ENCODE peak calls at places on chromosomes 2 and 18, in four cellular contexts. One of them, this sample, is unnamed.
A peak's percentile ranks its signal among the peaks of the same experiment; 100 is the strongest.

GRCh38 chr2:186848873-186849578 is at the start of gene ZSWIM2:
- DNase-seq in neural progenitor cell: peak; percentile 97
- DNase-seq in PC-3: no peak
- DNase-seq in HCT116: no peak
- DNase-seq in this sample: peak; percentile 80

GRCh38 chr2:65416945-65417344 is 15.5 kb downstream of the SPRED2 start:
- DNase-seq in neural progenitor cell: no peak
- DNase-seq in PC-3: peak; percentile 72
- DNase-seq in HCT116: no peak
- DNase-seq in this sample: no peak

GRCh38 chr18:72207280-72207679 is 336.9 kb downstream of the CBLN2 start:
- DNase-seq in neural progenitor cell: no peak
- DNase-seq in PC-3: no peak
- DNase-seq in HCT116: no peak
- DNase-seq in this sample: no peak

GRCh38 chr2:235106874-235107639 is 155.2 kb downstream of the SH3BP4 start:
- DNase-seq in neural progenitor cell: peak; percentile 84
- DNase-seq in PC-3: peak; percentile 81
- DNase-seq in HCT116: peak; percentile 56
- DNase-seq in this sample: peak; percentile 85

GRCh38 chr2:171042253-171042969 is 113.4 kb downstream of the GORASP2 start:
- DNase-seq in neural progenitor cell: no peak
- DNase-seq in PC-3: no peak
- DNase-seq in HCT116: no peak
- DNase-seq in this sample: no peak

GRCh38 chr2:10190255-10190654 is 67.7 kb downstream of the RRM2 start:
- DNase-seq in neural progenitor cell: no peak
- DNase-seq in PC-3: no peak
- DNase-seq in HCT116: no peak
- DNase-seq in this sample: no peak

GRCh38 chr2:126874961-126875360 is 23.7 kb upstream of the TEX51 start:
- DNase-seq in neural progenitor cell: no peak
- DNase-seq in PC-3: no peak
- DNase-seq in HCT116: no peak
- DNase-seq in this sample: peak; percentile 69

GRCh38 chr2:237557633-237558015 is 8.8 kb upstream of the PRLH start:
- DNase-seq in neural progenitor cell: no peak
- DNase-seq in PC-3: no peak
- DNase-seq in HCT116: no peak
- DNase-seq in this sample: no peak

GRCh38 chr2:215635788-215636139 is 199.9 kb upstream of the FN1 start:
- DNase-seq in neural progenitor cell: no peak
- DNase-seq in PC-3: peak; percentile 84
- DNase-seq in HCT116: no peak
- DNase-seq in this sample: no peak

GRCh38 chr2:160305081-160305750 is 105.1 kb upstream of the ITGB6 start:
- DNase-seq in neural progenitor cell: no peak
- DNase-seq in PC-3: no peak
- DNase-seq in HCT116: no peak
- DNase-seq in this sample: no peak

GRCh38 chr2:21279525-21279924 is 155.8 kb downstream of the TDRD15 start:
- DNase-seq in neural progenitor cell: no peak
- DNase-seq in PC-3: no peak
- DNase-seq in HCT116: no peak
- DNase-seq in this sample: no peak

GRCh38 chr18:26159353-26159752 is 25.7 kb downstream of the PSMA8 start:
- DNase-seq in neural progenitor cell: no peak
- DNase-seq in PC-3: peak; percentile 19
- DNase-seq in HCT116: peak; percentile 1
- DNase-seq in this sample: no peak

GRCh38 chr2:18623782-18624181 is 34.4 kb upstream of the NT5C1B start:
- DNase-seq in neural progenitor cell: no peak
- DNase-seq in PC-3: peak; percentile 79
- DNase-seq in HCT116: no peak
- DNase-seq in this sample: no peak

GRCh38 chr18:51425475-51425874 is 228.0 kb upstream of the MEX3C start:
- DNase-seq in neural progenitor cell: no peak
- DNase-seq in PC-3: no peak
- DNase-seq in HCT116: no peak
- DNase-seq in this sample: no peak

GRCh38 chr2:98084869-98085238 is 2.1 kb upstream of the VWA3B start:
- DNase-seq in neural progenitor cell: no peak
- DNase-seq in PC-3: no peak
- DNase-seq in HCT116: no peak
- DNase-seq in this sample: no peak

GRCh38 chr2:147541314-147541713 is 303.5 kb upstream of the ACVR2A start:
- DNase-seq in neural progenitor cell: no peak
- DNase-seq in PC-3: no peak
- DNase-seq in HCT116: no peak
- DNase-seq in this sample: no peak

GRCh38 chr18:62877448-62878221 is 162.3 kb downstream of the PHLPP1 start:
- DNase-seq in neural progenitor cell: peak; percentile 81
- DNase-seq in PC-3: peak; percentile 23
- DNase-seq in HCT116: no peak
- DNase-seq in this sample: peak; percentile 6

GRCh38 chr18:38796762-38797161 is 1231.2 kb upstream of the CELF4 start:
- DNase-seq in neural progenitor cell: no peak
- DNase-seq in PC-3: no peak
- DNase-seq in HCT116: no peak
- DNase-seq in this sample: no peak

GRCh38 chr2:30267576-30267975 is 36.2 kb downstream of the LBH start:
- DNase-seq in neural progenitor cell: no peak
- DNase-seq in PC-3: no peak
- DNase-seq in HCT116: no peak
- DNase-seq in this sample: no peak

GRCh38 chr2:30267161-30267568 is 35.8 kb downstream of the LBH start:
- DNase-seq in neural progenitor cell: no peak
- DNase-seq in PC-3: no peak
- DNase-seq in HCT116: no peak
- DNase-seq in this sample: no peak

GRCh38 chr2:30266705-30267104 is 35.4 kb downstream of the LBH start:
- DNase-seq in neural progenitor cell: no peak
- DNase-seq in PC-3: no peak
- DNase-seq in HCT116: no peak
- DNase-seq in this sample: no peak

GRCh38 chr2:30265441-30266015 is 34.2 kb downstream of the LBH start:
- DNase-seq in neural progenitor cell: no peak
- DNase-seq in PC-3: no peak
- DNase-seq in HCT116: no peak
- DNase-seq in this sample: no peak

GRCh38 chr2:30266051-30266621 is 34.8 kb downstream of the LBH start:
- DNase-seq in neural progenitor cell: no peak
- DNase-seq in PC-3: no peak
- DNase-seq in HCT116: no peak
- DNase-seq in this sample: no peak
- H3K27ac ChIP-seq in neural progenitor cell: no peak overlapping the region
- H3K27ac ChIP-seq in PC-3: no peak overlapping the region
- H3K27ac ChIP-seq in HCT116: no peak overlapping the region
- H3K27ac ChIP-seq in this sample: no peak overlapping the region

GRCh38 chr18:12532661-12533060 is 124.9 kb downstream of the PRELID3A start:
- DNase-seq in neural progenitor cell: no peak
- DNase-seq in PC-3: no peak
- DNase-seq in HCT116: no peak
- DNase-seq in this sample: no peak

GRCh38 chr18:12534820-12535219 is 123.1 kb downstream of the SPIRE1 start:
- DNase-seq in neural progenitor cell: no peak
- DNase-seq in PC-3: peak; percentile 45
- DNase-seq in HCT116: no peak
- DNase-seq in this sample: no peak

GRCh38 chr18:12531747-12532146 is 124.0 kb downstream of the PRELID3A start:
- DNase-seq in neural progenitor cell: no peak
- DNase-seq in PC-3: peak; percentile 61
- DNase-seq in HCT116: no peak
- DNase-seq in this sample: no peak
- TF ChIP-seq EZH2phosphoT487 in neural progenitor cell: no peak
- TF ChIP-seq EZH2phosphoT487 in PC-3: no peak
- TF ChIP-seq EZH2phosphoT487 in HCT116: no peak
- TF ChIP-seq EZH2phosphoT487 in this sample: no peak

GRCh38 chr2:202007015-202008011 is 26.3 kb upstream of the FZD7 start:
- DNase-seq in neural progenitor cell: no peak
- DNase-seq in PC-3: no peak
- DNase-seq in HCT116: no peak
- DNase-seq in this sample: no peak
- TF ChIP-seq CTCF in neural progenitor cell: no peak
- TF ChIP-seq CTCF in PC-3: peak; percentile 30
- TF ChIP-seq CTCF in HCT116: no peak
- TF ChIP-seq CTCF in this sample: no peak

GRCh38 chr2:211939177-211939576 is 599.4 kb downstream of the ERBB4 start:
- DNase-seq in neural progenitor cell: no peak
- DNase-seq in PC-3: no peak
- DNase-seq in HCT116: no peak
- DNase-seq in this sample: no peak
- H3K27ac ChIP-seq in neural progenitor cell: no peak overlapping the region
- H3K27ac ChIP-seq in PC-3: no peak overlapping the region
- H3K27ac ChIP-seq in HCT116: no peak overlapping the region
- H3K27ac ChIP-seq in this sample: no peak overlapping the region

DNA sequence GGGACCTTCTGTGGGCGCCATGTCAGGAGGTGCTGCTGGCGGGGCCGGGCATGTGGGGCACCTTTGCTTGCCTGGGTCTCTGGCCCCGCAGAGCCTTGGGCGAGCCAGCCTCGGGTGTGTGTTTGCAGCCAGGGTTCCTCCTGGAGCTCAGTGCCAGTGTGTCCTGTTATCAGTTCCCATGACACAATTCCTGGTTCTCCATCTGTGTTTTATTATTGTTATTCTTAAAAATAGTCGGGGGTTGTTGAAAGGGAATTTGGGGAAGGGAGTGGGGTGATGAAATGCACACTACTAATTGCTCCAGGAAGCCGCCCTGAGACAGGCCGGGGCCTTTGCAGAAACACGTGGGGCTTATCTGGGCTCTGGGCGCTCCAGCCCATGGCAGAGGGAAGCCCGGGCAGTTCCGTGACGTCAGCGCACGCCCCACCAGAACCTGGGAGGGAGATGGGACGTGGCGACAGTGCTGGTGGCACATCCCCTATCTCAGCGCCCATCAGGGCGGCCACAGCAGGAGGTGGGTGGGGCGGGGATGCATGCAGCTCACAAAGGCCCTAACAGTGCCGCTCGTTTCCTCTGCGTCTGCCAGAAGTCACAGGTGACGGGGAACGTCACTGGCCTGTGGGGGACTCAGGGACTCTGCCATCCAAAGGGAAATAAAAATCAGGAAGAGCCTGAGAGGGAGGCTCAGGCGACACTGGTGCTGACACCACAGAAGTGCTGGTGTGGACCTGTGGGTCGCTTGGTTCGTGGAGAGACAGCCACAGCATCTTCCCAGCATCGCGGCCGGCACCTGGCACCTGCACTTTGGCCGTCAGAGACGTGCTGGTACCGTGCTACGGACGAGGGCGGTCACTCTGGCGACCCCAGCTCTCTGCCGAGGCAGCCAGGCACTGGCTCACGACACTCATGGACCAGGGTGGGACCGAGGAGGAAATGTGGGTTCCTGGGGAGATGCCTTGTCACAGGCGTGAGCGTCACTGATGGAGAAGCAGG is 131.0 kb downstream of the NFATC1 start:
- DNase-seq in neural progenitor cell: no peak
- DNase-seq in PC-3: no peak
- DNase-seq in HCT116: no peak
- DNase-seq in this sample: no peak
- TF ChIP-seq EZH2phosphoT487 in neural progenitor cell: no peak
- TF ChIP-seq EZH2phosphoT487 in PC-3: no peak
- TF ChIP-seq EZH2phosphoT487 in HCT116: no peak
- TF ChIP-seq EZH2phosphoT487 in this sample: no peak